ENCODE peak calls at places on chromosomes 6 and 20, in five cellular contexts. One of them, this sample, is unnamed.
A peak's percentile ranks its signal among the peaks of the same experiment; 100 is the strongest.

GRCh38 chr6:36340671-36341454 is 4.2 kb upstream of the BNIP5 start:
- DNase-seq in SJSA1: peak; percentile 74
- DNase-seq in ovary: peak; percentile 83
- DNase-seq in CD4-positive, alpha-beta memory T cell: peak; percentile 65
- DNase-seq in GM12878: peak; percentile 34
- DNase-seq in this sample: peak; percentile 71

GRCh38 chr6:111918825-111919224 is 45.6 kb upstream of the FYN start:
- DNase-seq in SJSA1: no peak
- DNase-seq in ovary: no peak
- DNase-seq in CD4-positive, alpha-beta memory T cell: no peak
- DNase-seq in GM12878: no peak
- DNase-seq in this sample: no peak

GRCh38 chr6:73042892-73043291 is 182.4 kb downstream of the KHDC1L start:
- DNase-seq in SJSA1: no peak
- DNase-seq in ovary: no peak
- DNase-seq in CD4-positive, alpha-beta memory T cell: no peak
- DNase-seq in GM12878: no peak
- DNase-seq in this sample: no peak

GRCh38 chr6:114030767-114031166 is 59.8 kb upstream of the HDAC2 start:
- DNase-seq in SJSA1: no peak
- DNase-seq in ovary: no peak
- DNase-seq in CD4-positive, alpha-beta memory T cell: no peak
- DNase-seq in GM12878: no peak
- DNase-seq in this sample: no peak

GRCh38 chr6:4610256-4610655 is 165.9 kb upstream of the CDYL start:
- DNase-seq in SJSA1: peak; percentile 86
- DNase-seq in ovary: peak; percentile 46
- DNase-seq in CD4-positive, alpha-beta memory T cell: no peak
- DNase-seq in GM12878: no peak
- DNase-seq in this sample: peak; percentile 82

GRCh38 chr20:39822667-39823066 is 860.5 kb downstream of the DHX35 start:
- DNase-seq in SJSA1: no peak
- DNase-seq in ovary: no peak
- DNase-seq in CD4-positive, alpha-beta memory T cell: no peak
- DNase-seq in GM12878: no peak
- DNase-seq in this sample: no peak

GRCh38 chr20:47320990-47321805 is 35.3 kb downstream of the ZMYND8 start:
- DNase-seq in SJSA1: no peak
- DNase-seq in ovary: no peak
- DNase-seq in CD4-positive, alpha-beta memory T cell: no peak
- DNase-seq in GM12878: no peak
- DNase-seq in this sample: no peak

GRCh38 chr6:43532201-43532600 is 15.3 kb downstream of the POLR1C start:
- DNase-seq in SJSA1: no peak
- DNase-seq in ovary: no peak
- DNase-seq in CD4-positive, alpha-beta memory T cell: no peak
- DNase-seq in GM12878: no peak
- DNase-seq in this sample: no peak

GRCh38 chr6:16426241-16426640 is 187.9 kb downstream of the GMPR start:
- DNase-seq in SJSA1: no peak
- DNase-seq in ovary: no peak
- DNase-seq in CD4-positive, alpha-beta memory T cell: no peak
- DNase-seq in GM12878: no peak
- DNase-seq in this sample: no peak

GRCh38 chr20:15700147-15700765 is 873.0 kb downstream of the KIF16B start:
- DNase-seq in SJSA1: no peak
- DNase-seq in ovary: no peak
- DNase-seq in CD4-positive, alpha-beta memory T cell: no peak
- DNase-seq in GM12878: no peak
- DNase-seq in this sample: no peak

GRCh38 chr20:57003012-57003411 is 263.4 kb downstream of the BMP7 start:
- DNase-seq in SJSA1: no peak
- DNase-seq in ovary: no peak
- DNase-seq in CD4-positive, alpha-beta memory T cell: no peak
- DNase-seq in GM12878: no peak
- DNase-seq in this sample: no peak

GRCh38 chr20:43920797-43921196 is 6.1 kb downstream of the TOX2 start:
- DNase-seq in SJSA1: no peak
- DNase-seq in ovary: no peak
- DNase-seq in CD4-positive, alpha-beta memory T cell: no peak
- DNase-seq in GM12878: no peak
- DNase-seq in this sample: no peak

GRCh38 chr6:25052181-25052580 is 116.4 kb upstream of the RIPOR2 start:
- DNase-seq in SJSA1: no peak
- DNase-seq in ovary: no peak
- DNase-seq in CD4-positive, alpha-beta memory T cell: no peak
- DNase-seq in GM12878: no peak
- DNase-seq in this sample: no peak

GRCh38 chr20:40276291-40276690 is 412.7 kb downstream of the MAFB start:
- DNase-seq in SJSA1: no peak
- DNase-seq in ovary: no peak
- DNase-seq in CD4-positive, alpha-beta memory T cell: no peak
- DNase-seq in GM12878: no peak
- DNase-seq in this sample: no peak

GRCh38 chr20:51400051-51400926 is 142.2 kb downstream of the NFATC2 start:
- DNase-seq in SJSA1: no peak
- DNase-seq in ovary: no peak
- DNase-seq in CD4-positive, alpha-beta memory T cell: peak; percentile 81
- DNase-seq in GM12878: peak; percentile 89
- DNase-seq in this sample: no peak

GRCh38 chr6:138182939-138183791 is 21.4 kb downstream of the ARFGEF3 start:
- DNase-seq in SJSA1: no peak
- DNase-seq in ovary: no peak
- DNase-seq in CD4-positive, alpha-beta memory T cell: no peak
- DNase-seq in GM12878: no peak
- DNase-seq in this sample: no peak

DNA sequence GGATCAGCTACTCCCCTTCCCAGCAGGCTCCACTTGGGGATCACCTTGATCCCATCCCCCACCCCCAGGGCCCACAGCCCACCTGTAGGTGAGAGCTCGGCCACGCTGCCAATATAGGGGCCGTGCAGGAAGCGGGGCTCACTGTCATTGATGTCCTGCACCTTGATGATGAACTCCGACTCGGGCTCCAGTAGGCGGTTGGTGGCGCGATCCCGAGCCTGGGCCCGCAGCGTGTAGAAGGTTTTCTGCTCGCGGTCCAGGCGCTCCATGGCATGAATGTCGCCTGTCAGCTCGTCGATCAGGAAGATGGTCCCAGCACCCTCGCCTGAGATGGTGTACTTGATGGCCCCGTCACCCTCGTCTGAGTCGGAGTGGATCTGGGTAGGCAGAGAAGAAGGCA is 67.4 kb downstream of the CDH22 start:
- DNase-seq in SJSA1: no peak
- DNase-seq in ovary: no peak
- DNase-seq in CD4-positive, alpha-beta memory T cell: no peak
- DNase-seq in GM12878: no peak
- DNase-seq in this sample: no peak
- H3K27ac ChIP-seq in SJSA1: no peak overlapping the region
- H3K27ac ChIP-seq in ovary: no peak overlapping the region
- H3K27ac ChIP-seq in CD4-positive, alpha-beta memory T cell: no peak overlapping the region
- H3K27ac ChIP-seq in GM12878: no peak overlapping the region
- H3K27ac ChIP-seq in this sample: no peak overlapping the region

GRCh38 chr6:125363010-125363359 is 61.2 kb upstream of the HDDC2 start:
- DNase-seq in SJSA1: no peak
- DNase-seq in ovary: no peak
- DNase-seq in CD4-positive, alpha-beta memory T cell: no peak
- DNase-seq in GM12878: no peak
- DNase-seq in this sample: no peak
- H3K27ac ChIP-seq in SJSA1: peak overlapping the region; percentile 33
- H3K27ac ChIP-seq in ovary: no peak overlapping the region
- H3K27ac ChIP-seq in CD4-positive, alpha-beta memory T cell: no peak overlapping the region
- H3K27ac ChIP-seq in GM12878: no peak overlapping the region
- H3K27ac ChIP-seq in this sample: no peak overlapping the region

DNA sequence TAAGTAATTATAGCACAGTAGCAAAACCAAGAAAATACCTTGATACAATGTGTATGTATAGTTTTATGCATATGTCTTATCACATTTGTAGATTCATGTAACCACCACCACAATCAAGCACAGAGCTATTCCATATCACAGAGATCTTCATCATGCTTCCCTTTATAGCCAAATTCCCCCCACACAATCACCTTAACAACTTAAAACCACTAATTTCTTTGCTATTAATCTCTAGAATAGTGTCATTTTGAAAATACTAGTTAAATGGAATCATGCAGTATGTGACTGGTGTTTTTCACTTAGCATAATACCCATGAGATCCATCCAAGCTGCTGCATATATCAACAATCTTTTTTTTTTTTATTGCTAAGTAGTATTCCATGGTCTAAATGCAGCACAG is 8.2 kb downstream of the HLA-DRA start:
- DNase-seq in SJSA1: no peak
- DNase-seq in ovary: no peak
- DNase-seq in CD4-positive, alpha-beta memory T cell: no peak
- DNase-seq in GM12878: no peak
- DNase-seq in this sample: no peak
- H3K27ac ChIP-seq in SJSA1: no peak overlapping the region
- H3K27ac ChIP-seq in ovary: no peak overlapping the region
- H3K27ac ChIP-seq in CD4-positive, alpha-beta memory T cell: no peak overlapping the region
- H3K27ac ChIP-seq in GM12878: no peak overlapping the region
- H3K27ac ChIP-seq in this sample: no peak overlapping the region

GRCh38 chr6:105483492-105483891 is 80.6 kb upstream of the PREP start:
- DNase-seq in SJSA1: no peak
- DNase-seq in ovary: no peak
- DNase-seq in CD4-positive, alpha-beta memory T cell: no peak
- DNase-seq in GM12878: no peak
- DNase-seq in this sample: no peak

GRCh38 chr6:105484238-105485161 is 81.6 kb upstream of the PREP start:
- DNase-seq in SJSA1: no peak
- DNase-seq in ovary: no peak
- DNase-seq in CD4-positive, alpha-beta memory T cell: peak; percentile 45
- DNase-seq in GM12878: no peak
- DNase-seq in this sample: no peak

GRCh38 chr6:105485456-105485855 is 82.6 kb upstream of the PREP start:
- DNase-seq in SJSA1: no peak
- DNase-seq in ovary: no peak
- DNase-seq in CD4-positive, alpha-beta memory T cell: no peak
- DNase-seq in GM12878: no peak
- DNase-seq in this sample: no peak

GRCh38 chr6:105482227-105482839 is 79.5 kb upstream of the PREP start:
- DNase-seq in SJSA1: no peak
- DNase-seq in ovary: peak; percentile 49
- DNase-seq in CD4-positive, alpha-beta memory T cell: no peak
- DNase-seq in GM12878: no peak
- DNase-seq in this sample: peak; percentile 40

GRCh38 chr6:105482956-105483355 is 80.1 kb upstream of the PREP start:
- DNase-seq in SJSA1: no peak
- DNase-seq in ovary: no peak
- DNase-seq in CD4-positive, alpha-beta memory T cell: no peak
- DNase-seq in GM12878: no peak
- DNase-seq in this sample: no peak
- H3K27ac ChIP-seq in SJSA1: peak overlapping the region; percentile 38
- H3K27ac ChIP-seq in ovary: no peak overlapping the region
- H3K27ac ChIP-seq in CD4-positive, alpha-beta memory T cell: no peak overlapping the region
- H3K27ac ChIP-seq in GM12878: no peak overlapping the region
- H3K27ac ChIP-seq in this sample: no peak overlapping the region

GRCh38 chr20:63844384-63845025 is 13.4 kb upstream of the ZBTB46 start:
- DNase-seq in SJSA1: no peak
- DNase-seq in ovary: no peak
- DNase-seq in CD4-positive, alpha-beta memory T cell: no peak
- DNase-seq in GM12878: no peak
- DNase-seq in this sample: no peak

GRCh38 chr20:63846938-63847373 is 14.3 kb upstream of the ABHD16B start:
- DNase-seq in SJSA1: no peak
- DNase-seq in ovary: no peak
- DNase-seq in CD4-positive, alpha-beta memory T cell: no peak
- DNase-seq in GM12878: no peak
- DNase-seq in this sample: no peak

GRCh38 chr20:63848003-63848911 is 13.0 kb upstream of the ABHD16B start:
- DNase-seq in SJSA1: no peak
- DNase-seq in ovary: peak; percentile 46
- DNase-seq in CD4-positive, alpha-beta memory T cell: no peak
- DNase-seq in GM12878: no peak
- DNase-seq in this sample: no peak

GRCh38 chr20:63847374-63848002 is 13.8 kb upstream of the ABHD16B start:
- DNase-seq in SJSA1: no peak
- DNase-seq in ovary: peak; percentile 74
- DNase-seq in CD4-positive, alpha-beta memory T cell: no peak
- DNase-seq in GM12878: no peak
- DNase-seq in this sample: no peak

DNA sequence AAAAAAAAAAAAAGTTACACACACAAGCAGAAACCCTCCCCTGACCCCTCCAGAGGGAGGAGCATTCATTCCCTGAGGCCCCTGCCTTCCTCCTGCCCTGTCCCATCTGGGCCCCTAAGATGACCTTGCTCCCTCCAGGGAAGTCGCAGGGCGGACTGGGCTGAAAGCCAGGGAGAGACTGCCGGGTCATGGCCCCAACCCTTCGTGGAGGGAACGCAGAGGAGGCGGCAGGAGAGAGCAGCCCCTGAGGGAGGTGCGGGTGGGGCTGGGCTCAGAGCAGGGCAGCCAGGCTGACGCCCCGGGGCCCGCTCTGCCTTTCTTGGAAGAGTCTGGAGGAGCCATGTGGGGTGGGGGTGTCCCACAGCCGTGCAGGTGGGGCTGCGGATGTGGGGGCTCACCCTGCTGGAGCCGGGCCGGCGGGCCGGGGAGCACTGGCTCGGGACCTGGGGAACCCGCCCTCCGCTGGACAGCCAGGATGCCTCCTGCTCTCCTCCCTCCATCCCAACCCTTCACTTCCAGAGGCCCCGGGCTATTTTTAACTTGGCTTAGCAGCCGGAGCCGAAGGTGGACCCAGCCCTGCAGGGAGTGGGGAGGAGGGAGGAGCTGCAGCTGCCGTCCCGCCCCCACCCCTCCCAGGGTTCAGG is 15.0 kb upstream of the ABHD16B start:
- DNase-seq in SJSA1: no peak
- DNase-seq in ovary: peak; percentile 79
- DNase-seq in CD4-positive, alpha-beta memory T cell: no peak
- DNase-seq in GM12878: no peak
- DNase-seq in this sample: peak; percentile 34
- H3K27ac ChIP-seq in SJSA1: no peak overlapping the region
- H3K27ac ChIP-seq in ovary: peak overlapping the region; percentile 80
- H3K27ac ChIP-seq in CD4-positive, alpha-beta memory T cell: no peak overlapping the region
- H3K27ac ChIP-seq in GM12878: no peak overlapping the region
- H3K27ac ChIP-seq in this sample: peak overlapping the region; percentile 65

GRCh38 chr6:118768904-118769325 is 117.5 kb upstream of the CEP85L start:
- DNase-seq in SJSA1: no peak
- DNase-seq in ovary: no peak
- DNase-seq in CD4-positive, alpha-beta memory T cell: peak; percentile 21
- DNase-seq in GM12878: no peak
- DNase-seq in this sample: no peak
- H3K27ac ChIP-seq in SJSA1: no peak overlapping the region
- H3K27ac ChIP-seq in ovary: no peak overlapping the region
- H3K27ac ChIP-seq in CD4-positive, alpha-beta memory T cell: peak overlapping the region; percentile 14
- H3K27ac ChIP-seq in GM12878: no peak overlapping the region
- H3K27ac ChIP-seq in this sample: no peak overlapping the region

DNA sequence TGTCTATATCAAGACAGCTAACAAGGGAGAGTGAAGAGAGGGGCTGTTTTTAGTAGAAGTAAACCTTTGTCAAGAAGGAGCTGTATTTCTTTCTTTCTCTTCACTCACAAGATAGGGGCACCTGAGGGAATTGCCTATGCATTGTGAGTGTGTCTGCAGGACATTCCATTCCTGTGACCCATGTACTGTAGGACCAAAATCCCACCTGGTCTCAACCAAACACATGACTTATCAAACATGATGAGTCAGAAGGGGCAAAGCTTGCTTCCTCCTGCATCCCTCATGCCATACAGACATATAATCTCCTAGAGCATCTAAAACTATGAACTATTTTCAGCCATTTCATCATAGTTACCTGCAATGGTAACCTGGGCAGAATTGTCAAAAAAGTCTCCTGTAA is 21.8 kb downstream of the PKHD1 start:
- DNase-seq in SJSA1: no peak
- DNase-seq in ovary: no peak
- DNase-seq in CD4-positive, alpha-beta memory T cell: no peak
- DNase-seq in GM12878: no peak
- DNase-seq in this sample: no peak
- H3K27ac ChIP-seq in SJSA1: no peak overlapping the region
- H3K27ac ChIP-seq in ovary: no peak overlapping the region
- H3K27ac ChIP-seq in CD4-positive, alpha-beta memory T cell: no peak overlapping the region
- H3K27ac ChIP-seq in GM12878: no peak overlapping the region
- H3K27ac ChIP-seq in this sample: no peak overlapping the region